ENCODE peak calls at places on chromosomes 12 and 14, in four cellular contexts. One of them, this sample, is unnamed.
A peak's percentile ranks its signal among the peaks of the same experiment; 100 is the strongest.

GRCh38 chr14:50260511-50260910 is 29.1 kb upstream of the SOS2 start:
- DNase-seq in kidney: no peak
- DNase-seq in mammary epithelial cell: peak; percentile 22
- DNase-seq in tibial artery: no peak
- DNase-seq in this sample: peak; percentile 72

GRCh38 chr12:11433664-11434063 is 38.3 kb upstream of the PRB2 start:
- DNase-seq in kidney: no peak
- DNase-seq in tibial artery: no peak
- DNase-seq in mammary epithelial cell: no peak
- DNase-seq in this sample: no peak

GRCh38 chr12:57545809-57546437 is 1.1 kb downstream of the DCTN2 start:
- DNase-seq in mammary epithelial cell: peak; percentile 74
- DNase-seq in tibial artery: peak; percentile 50
- DNase-seq in kidney: no peak
- DNase-seq in this sample: no peak

GRCh38 chr14:22428681-22429315 is 160.2 kb downstream of the DAD1 start:
- DNase-seq in tibial artery: no peak
- DNase-seq in kidney: no peak
- DNase-seq in mammary epithelial cell: no peak
- DNase-seq in this sample: peak; percentile 69

GRCh38 chr14:37369446-37369845 is 171.7 kb downstream of the MIPOL1 start:
- DNase-seq in kidney: no peak
- DNase-seq in mammary epithelial cell: no peak
- DNase-seq in tibial artery: no peak
- DNase-seq in this sample: no peak

GRCh38 chr12:116138781-116139180 is 138.7 kb downstream of the MED13L start:
- DNase-seq in tibial artery: no peak
- DNase-seq in kidney: no peak
- DNase-seq in mammary epithelial cell: peak; percentile 61
- DNase-seq in this sample: no peak

GRCh38 chr12:131348226-131349010 is 362.5 kb upstream of the SFSWAP start:
- DNase-seq in kidney: no peak
- DNase-seq in mammary epithelial cell: no peak
- DNase-seq in tibial artery: no peak
- DNase-seq in this sample: no peak

GRCh38 chr12:99713946-99714520 is 66.5 kb downstream of the GARIN6 start:
- DNase-seq in mammary epithelial cell: no peak
- DNase-seq in tibial artery: no peak
- DNase-seq in kidney: no peak
- DNase-seq in this sample: no peak

GRCh38 chr14:55028066-55028465 is 1.0 kb downstream of the SOCS4 start:
- DNase-seq in kidney: no peak
- DNase-seq in tibial artery: no peak
- DNase-seq in mammary epithelial cell: no peak
- DNase-seq in this sample: no peak

GRCh38 chr12:68048648-68049297 is 59.5 kb downstream of the IFNG-AS1 start:
- DNase-seq in mammary epithelial cell: no peak
- DNase-seq in tibial artery: no peak
- DNase-seq in kidney: no peak
- DNase-seq in this sample: no peak

GRCh38 chr14:53710615-53711014 is 246.0 kb downstream of the BMP4 start:
- DNase-seq in tibial artery: no peak
- DNase-seq in mammary epithelial cell: peak; percentile 62
- DNase-seq in kidney: no peak
- DNase-seq in this sample: no peak

GRCh38 chr14:60590907-60591510 is 58.3 kb downstream of the SIX1 start:
- DNase-seq in tibial artery: no peak
- DNase-seq in mammary epithelial cell: no peak
- DNase-seq in kidney: no peak
- DNase-seq in this sample: no peak

GRCh38 chr12:108693781-108694180 is 37.5 kb downstream of the CORO1C start:
- DNase-seq in kidney: no peak
- DNase-seq in mammary epithelial cell: no peak
- DNase-seq in tibial artery: no peak
- DNase-seq in this sample: no peak

GRCh38 chr14:102986810-102987579 is 64.5 kb downstream of the AMN start:
- DNase-seq in mammary epithelial cell: peak; percentile 99
- DNase-seq in kidney: no peak
- DNase-seq in tibial artery: peak; percentile 51
- DNase-seq in this sample: peak; percentile 82

GRCh38 chr12:991350-992278 is 591 bp downstream of the ERC1 start:
- DNase-seq in tibial artery: peak; percentile 69
- DNase-seq in mammary epithelial cell: peak; percentile 28
- DNase-seq in kidney: no peak
- DNase-seq in this sample: no peak

GRCh38 chr12:108328420-108328819 is 10.7 kb downstream of the CMKLR1 start:
- DNase-seq in tibial artery: peak; percentile 51
- DNase-seq in mammary epithelial cell: no peak
- DNase-seq in kidney: no peak
- DNase-seq in this sample: no peak

GRCh38 chr12:64085996-64086395 is 136.1 kb downstream of the KICS2 start:
- DNase-seq in mammary epithelial cell: no peak
- DNase-seq in kidney: no peak
- DNase-seq in tibial artery: no peak
- DNase-seq in this sample: no peak

GRCh38 chr12:92938623-92939022 is 9.5 kb upstream of the EEA1 start:
- DNase-seq in mammary epithelial cell: peak; percentile 98
- DNase-seq in tibial artery: no peak
- DNase-seq in kidney: no peak
- DNase-seq in this sample: no peak

GRCh38 chr14:99803803-99804202 is 10.6 kb downstream of the EML1 start:
- DNase-seq in kidney: no peak
- DNase-seq in tibial artery: no peak
- DNase-seq in mammary epithelial cell: no peak
- DNase-seq in this sample: no peak

GRCh38 chr14:75732888-75733287 is 71.8 kb downstream of the TTLL5 start:
- DNase-seq in kidney: no peak
- DNase-seq in mammary epithelial cell: no peak
- DNase-seq in tibial artery: no peak
- DNase-seq in this sample: no peak

GRCh38 chr12:51864701-51865469 is 16.4 kb upstream of the FIGNL2 start:
- DNase-seq in mammary epithelial cell: no peak
- DNase-seq in kidney: peak; percentile 61
- DNase-seq in tibial artery: no peak
- DNase-seq in this sample: no peak

GRCh38 chr12:26188132-26188531 is 7.2 kb upstream of the SSPN start:
- DNase-seq in kidney: no peak
- DNase-seq in tibial artery: no peak
- DNase-seq in mammary epithelial cell: peak; percentile 74
- DNase-seq in this sample: peak; percentile 90

GRCh38 chr14:101761881-101762529 is 496 bp downstream of the PPP2R5C start:
- DNase-seq in tibial artery: peak; percentile 72
- DNase-seq in mammary epithelial cell: no peak
- DNase-seq in kidney: peak; percentile 83
- DNase-seq in this sample: peak; percentile 2

GRCh38 chr12:89389755-89390661 is 37.7 kb upstream of the DUSP6 start:
- DNase-seq in tibial artery: no peak
- DNase-seq in mammary epithelial cell: no peak
- DNase-seq in kidney: no peak
- DNase-seq in this sample: peak; percentile 31

GRCh38 chr14:60722836-60723217 is 1.3 kb downstream of the SIX4 start:
- DNase-seq in mammary epithelial cell: no peak
- DNase-seq in kidney: no peak
- DNase-seq in tibial artery: peak; percentile 64
- DNase-seq in this sample: peak; percentile 25

GRCh38 chr12:64903738-64904137 is 79.3 kb downstream of the TBC1D30 start:
- DNase-seq in mammary epithelial cell: no peak
- DNase-seq in tibial artery: no peak
- DNase-seq in kidney: no peak
- DNase-seq in this sample: no peak

GRCh38 chr14:23061995-23062394 is 4.7 kb upstream of the CDH24 start:
- DNase-seq in mammary epithelial cell: peak; percentile 88
- DNase-seq in kidney: no peak
- DNase-seq in tibial artery: peak; percentile 88
- DNase-seq in this sample: peak; percentile 94

GRCh38 chr12:123530683-123531082 is 2.8 kb downstream of the RILPL1 start:
- DNase-seq in tibial artery: no peak
- DNase-seq in kidney: peak; percentile 11
- DNase-seq in mammary epithelial cell: no peak
- DNase-seq in this sample: no peak

GRCh38 chr14:37584211-37585100 is 10.6 kb downstream of the FOXA1 start:
- DNase-seq in kidney: peak; percentile 52
- DNase-seq in mammary epithelial cell: no peak
- DNase-seq in tibial artery: no peak
- DNase-seq in this sample: no peak

GRCh38 chr14:81329640-81330385 is 70.3 kb downstream of the STON2 start:
- DNase-seq in tibial artery: no peak
- DNase-seq in mammary epithelial cell: peak; percentile 99
- DNase-seq in kidney: no peak
- DNase-seq in this sample: no peak

GRCh38 chr12:51391047-51391837 is at the start of gene GALNT6:
- DNase-seq in mammary epithelial cell: peak; percentile 39
- DNase-seq in kidney: peak; percentile 84
- DNase-seq in tibial artery: no peak
- DNase-seq in this sample: no peak

GRCh38 chr14:102362084-102362483 is 606 bp downstream of the CINP start:
- DNase-seq in tibial artery: no peak
- DNase-seq in kidney: no peak
- DNase-seq in mammary epithelial cell: peak; percentile 80
- DNase-seq in this sample: peak; percentile 54

GRCh38 chr12:91577586-91578539 is 395.2 kb upstream of the DCN start:
- DNase-seq in tibial artery: no peak
- DNase-seq in mammary epithelial cell: peak; percentile 37
- DNase-seq in kidney: no peak
- DNase-seq in this sample: peak; percentile 65

GRCh38 chr14:64421166-64421565 is 33.0 kb downstream of the MTHFD1 start:
- DNase-seq in tibial artery: no peak
- DNase-seq in kidney: no peak
- DNase-seq in mammary epithelial cell: peak; percentile 40
- DNase-seq in this sample: peak; percentile 89

GRCh38 chr14:93914278-93914677 is 12.9 kb upstream of the FAM181A start:
- DNase-seq in tibial artery: no peak
- DNase-seq in kidney: no peak
- DNase-seq in mammary epithelial cell: no peak
- DNase-seq in this sample: no peak

GRCh38 chr12:58425481-58426392 is 484.4 kb downstream of the ATP23 start:
- DNase-seq in mammary epithelial cell: peak; percentile 92
- DNase-seq in tibial artery: peak; percentile 62
- DNase-seq in kidney: peak; percentile 72
- DNase-seq in this sample: peak; percentile 95

DNA sequence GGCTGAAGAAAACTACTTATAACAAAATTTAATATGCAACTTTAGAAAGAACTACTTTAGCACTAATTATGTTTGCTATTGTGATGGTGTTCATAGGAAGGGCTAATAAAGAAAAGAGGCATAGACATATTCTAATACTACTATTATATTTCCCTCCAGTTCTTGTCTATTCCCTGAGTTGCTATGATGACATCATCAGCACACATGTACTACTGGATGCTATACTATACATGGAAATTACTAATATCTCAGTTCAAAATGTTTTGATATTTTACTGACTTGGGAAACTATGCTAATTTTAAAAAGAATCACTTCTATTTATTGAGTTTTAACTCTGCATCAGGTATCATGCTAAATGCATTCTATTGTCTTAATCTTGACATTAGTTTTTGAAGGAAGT is 101.6 kb downstream of the EPS8 start:
- DNase-seq in tibial artery: no peak
- DNase-seq in mammary epithelial cell: no peak
- DNase-seq in kidney: no peak
- DNase-seq in this sample: no peak
- H3K4me1 ChIP-seq in tibial artery: peaks cover 18% of the 10 kb centered on the region
- H3K4me1 ChIP-seq in mammary epithelial cell: peaks cover 3% of the 10 kb centered on the region
- H3K4me1 ChIP-seq in kidney: peaks cover 9% of the 10 kb centered on the region
- H3K4me1 ChIP-seq in this sample: peaks cover 13% of the 10 kb centered on the region

GRCh38 chr14:77084991-77085390 is 13.1 kb upstream of the CIPC start:
- DNase-seq in kidney: no peak
- DNase-seq in tibial artery: no peak
- DNase-seq in mammary epithelial cell: no peak
- DNase-seq in this sample: no peak
- H3K4me1 ChIP-seq in kidney: peaks cover 3% of the 10 kb centered on the region
- H3K4me1 ChIP-seq in tibial artery: no peaks in the 10 kb centered on the region
- H3K4me1 ChIP-seq in mammary epithelial cell: peaks cover 23% of the 10 kb centered on the region
- H3K4me1 ChIP-seq in this sample: no peaks in the 10 kb centered on the region

GRCh38 chr12:6346235-6346832 is 4.5 kb upstream of the TNFRSF1A start:
- DNase-seq in tibial artery: no peak
- DNase-seq in kidney: peak; percentile 33
- DNase-seq in mammary epithelial cell: no peak
- DNase-seq in this sample: no peak
- H3K4me1 ChIP-seq in tibial artery: peaks cover 54% of the 10 kb centered on the region
- H3K4me1 ChIP-seq in kidney: peaks cover 46% of the 10 kb centered on the region
- H3K4me1 ChIP-seq in mammary epithelial cell: peaks cover 33% of the 10 kb centered on the region
- H3K4me1 ChIP-seq in this sample: peaks cover 24% of the 10 kb centered on the region

GRCh38 chr14:92647499-92648279 is 100.7 kb downstream of the LGMN start:
- DNase-seq in kidney: peak; percentile 28
- DNase-seq in mammary epithelial cell: no peak
- DNase-seq in tibial artery: no peak
- DNase-seq in this sample: peak; percentile 31
- H3K4me1 ChIP-seq in kidney: peaks cover 3% of the 10 kb centered on the region
- H3K4me1 ChIP-seq in mammary epithelial cell: peaks cover 8% of the 10 kb centered on the region
- H3K4me1 ChIP-seq in tibial artery: peaks cover 32% of the 10 kb centered on the region
- H3K4me1 ChIP-seq in this sample: peaks cover 41% of the 10 kb centered on the region

GRCh38 chr12:70270108-70270507 is 26.9 kb downstream of the CNOT2 start:
- DNase-seq in kidney: no peak
- DNase-seq in tibial artery: no peak
- DNase-seq in mammary epithelial cell: no peak
- DNase-seq in this sample: no peak

GRCh38 chr12:70267550-70267949 is 24.3 kb downstream of the CNOT2 start:
- DNase-seq in kidney: no peak
- DNase-seq in mammary epithelial cell: no peak
- DNase-seq in tibial artery: no peak
- DNase-seq in this sample: peak; percentile 81

GRCh38 chr12:70272510-70272909 is 29.3 kb downstream of the CNOT2 start:
- DNase-seq in tibial artery: no peak
- DNase-seq in mammary epithelial cell: no peak
- DNase-seq in kidney: no peak
- DNase-seq in this sample: no peak

GRCh38 chr12:70268972-70269371 is 25.7 kb downstream of the CNOT2 start:
- DNase-seq in mammary epithelial cell: no peak
- DNase-seq in kidney: no peak
- DNase-seq in tibial artery: no peak
- DNase-seq in this sample: no peak

DNA sequence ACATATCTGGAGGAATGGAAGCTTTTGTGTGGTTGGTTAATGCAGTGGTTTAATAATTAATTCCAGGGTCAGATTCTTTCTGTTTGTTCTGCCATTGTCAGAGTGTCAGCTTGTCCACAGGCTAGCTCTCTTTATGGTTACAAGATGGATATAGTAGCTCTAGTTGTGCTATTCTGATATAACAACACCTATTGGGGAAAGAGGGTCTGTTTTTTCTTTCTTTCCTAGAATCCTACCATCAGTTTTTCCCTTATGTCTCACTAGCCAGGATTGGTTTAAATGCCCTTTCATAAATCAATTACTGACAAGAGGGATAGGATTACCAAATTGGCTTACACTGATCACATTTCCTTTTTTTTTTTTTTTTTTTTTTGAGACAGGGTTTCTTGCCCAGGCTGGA is 27.8 kb downstream of the CNOT2 start:
- DNase-seq in mammary epithelial cell: no peak
- DNase-seq in tibial artery: no peak
- DNase-seq in kidney: no peak
- DNase-seq in this sample: no peak
- H3K4me1 ChIP-seq in mammary epithelial cell: no peaks in the 10 kb centered on the region
- H3K4me1 ChIP-seq in tibial artery: peaks cover 8% of the 10 kb centered on the region
- H3K4me1 ChIP-seq in kidney: no peaks in the 10 kb centered on the region
- H3K4me1 ChIP-seq in this sample: no peaks in the 10 kb centered on the region

This sample was measured in fibroblast of lung.